ENCODE peak calls at places on chromosomes 7 and 10, in four cellular contexts. N is sigmoid colon, P is tibial nerve, S is choroid plexus epithelial cell. L is an unnamed sample.

GRCh38 chr7:86629-87028 is 105.7 kb upstream of the FAM20C start:
- DNase-seq in N (peak; percentile 56), P (no peak), S (no peak), L (no peak)

GRCh38 chr10:5684971-5685763 is 529 bp downstream of the TASOR2 start:
- DNase-seq in N (peak; percentile 81), P (peak; percentile 67), S (peak; percentile 85), L (peak; percentile 28)

GRCh38 chr7:5296015-5296621 is 13.4 kb downstream of the SLC29A4 start:
- DNase-seq in N (no peak), P (no peak), S (no peak), L (no peak)

GRCh38 chr7:133575726-133576125 is 322.8 kb downstream of the EXOC4 start:
- DNase-seq in N (no peak), P (no peak), S (peak; percentile 37), L (no peak)

GRCh38 chr7:351256-351655 is 61.3 kb downstream of the FOXL3 start:
- DNase-seq in N (no peak), P (no peak), S (no peak), L (no peak)

GRCh38 chr7:108408294-108409004 is 47.8 kb downstream of the NRCAM start:
- DNase-seq in N (no peak), P (no peak), S (no peak), L (no peak)

GRCh38 chr10:19651549-19651948 is 164.7 kb upstream of the PLXDC2 start:
- DNase-seq in N (no peak), P (no peak), S (peak; percentile 95), L (peak; percentile 83)

GRCh38 chr10:93741367-93741766 is 16.4 kb upstream of the LGI1 start:
- DNase-seq in N (no peak), P (no peak), S (no peak), L (no peak)

DNA sequence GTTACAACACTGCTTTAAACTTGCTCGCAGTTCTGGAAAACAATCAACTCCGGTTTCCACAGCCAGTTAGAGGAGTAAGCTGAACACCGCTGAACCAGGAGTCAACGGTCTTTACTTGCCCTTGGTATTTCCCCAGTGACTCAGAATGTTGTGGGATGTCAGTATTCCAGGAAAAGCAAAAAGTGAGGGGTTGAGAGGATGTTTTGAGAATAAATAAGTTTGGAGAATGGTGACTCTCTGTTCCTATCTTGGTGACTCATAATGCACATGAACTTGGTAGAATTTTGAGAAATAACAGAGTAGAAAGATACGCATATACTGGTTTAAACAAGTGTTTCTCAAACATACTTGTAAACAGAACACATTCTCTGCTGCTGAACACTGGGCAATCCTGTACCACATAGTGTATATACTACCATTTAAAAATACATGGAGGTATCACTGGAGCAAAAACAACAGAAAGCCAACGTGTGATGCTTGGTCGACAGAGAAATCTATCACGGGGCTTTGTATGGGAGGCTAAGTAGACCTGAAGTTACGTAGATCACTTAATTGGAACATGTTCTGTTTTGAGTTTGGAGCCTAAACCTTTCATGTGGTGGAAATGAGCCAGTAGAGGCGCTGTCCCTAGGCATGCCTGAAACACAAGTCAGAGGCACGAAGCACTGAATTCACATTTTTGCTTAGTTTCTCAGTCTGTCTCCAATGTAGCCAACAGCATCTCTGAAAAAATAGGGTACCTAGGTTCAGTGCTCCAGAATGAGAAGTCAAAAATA is 534.3 kb downstream of the PARD3 start:
- DNase-seq in N (peak; percentile 86), P (peak; percentile 76), S (peak; percentile 98), L (peak; percentile 96)
- H3K4me3 ChIP-seq in N (no peak overlapping the region), P (no peak overlapping the region), S (no peak overlapping the region), L (no peak overlapping the region)

GRCh38 chr10:75400769-75401568 is 595 bp downstream of the ZNF503 start:
- DNase-seq in N (peak; percentile 83), P (peak; percentile 41), S (no peak), L (peak; percentile 35)

GRCh38 chr10:75398238-75398629 is 3.3 kb downstream of the ZNF503 start:
- DNase-seq in N (no peak), P (no peak), S (no peak), L (no peak)

GRCh38 chr10:75400163-75400768 is 1.3 kb downstream of the ZNF503 start:
- DNase-seq in N (peak; percentile 85), P (no peak), S (peak; percentile 36), L (no peak)

GRCh38 chr10:75398630-75399460 is 2.7 kb downstream of the ZNF503 start:
- DNase-seq in N (peak; percentile 81), P (no peak), S (no peak), L (no peak)

GRCh38 chr10:75399461-75400162 is 2.0 kb downstream of the ZNF503 start:
- DNase-seq in N (peak; percentile 95), P (peak; percentile 79), S (peak; percentile 81), L (peak; percentile 32)
- H3K4me3 ChIP-seq in N (peak overlapping the region; percentile 97), P (peak overlapping the region; percentile 91), S (peak overlapping the region; percentile 79), L (peak overlapping the region; percentile 98)

DNA sequence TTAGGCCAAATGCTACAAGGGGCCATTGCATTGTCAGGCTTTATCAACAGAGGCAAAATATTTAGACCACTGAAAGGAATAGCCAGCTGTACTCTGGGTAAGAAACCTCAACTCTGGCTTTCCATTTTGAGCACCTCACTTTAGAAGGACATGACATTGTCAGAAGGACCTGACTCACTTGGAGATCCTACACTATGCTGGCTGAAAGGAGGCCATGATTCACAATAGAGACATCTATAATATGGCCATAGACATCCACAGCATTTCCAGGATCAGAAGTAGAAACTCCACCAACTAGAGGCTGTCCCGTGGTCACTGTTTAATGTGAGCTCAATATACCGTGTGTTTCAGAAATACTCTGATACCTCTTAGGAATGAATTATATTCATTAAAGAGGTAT is 140.9 kb downstream of the BTAF1 start:
- DNase-seq in N (no peak), P (no peak), S (no peak), L (no peak)
- H3K4me3 ChIP-seq in N (no peak overlapping the region), P (no peak overlapping the region), S (no peak overlapping the region), L (no peak overlapping the region)

GRCh38 chr7:134784251-134785049 is 5.0 kb downstream of the CALD1 start:
- DNase-seq in N (no peak), P (peak; percentile 18), S (no peak), L (no peak)

GRCh38 chr7:134785842-134786241 is 6.4 kb downstream of the CALD1 start:
- DNase-seq in N (no peak), P (peak; percentile 3), S (no peak), L (no peak)

GRCh38 chr7:134781171-134781570 is 1.7 kb downstream of the CALD1 start:
- DNase-seq in N (no peak), P (peak; percentile 3), S (no peak), L (no peak)

GRCh38 chr7:134782121-134782623 is 2.7 kb downstream of the CALD1 start:
- DNase-seq in N (no peak), P (no peak), S (no peak), L (no peak)

DNA sequence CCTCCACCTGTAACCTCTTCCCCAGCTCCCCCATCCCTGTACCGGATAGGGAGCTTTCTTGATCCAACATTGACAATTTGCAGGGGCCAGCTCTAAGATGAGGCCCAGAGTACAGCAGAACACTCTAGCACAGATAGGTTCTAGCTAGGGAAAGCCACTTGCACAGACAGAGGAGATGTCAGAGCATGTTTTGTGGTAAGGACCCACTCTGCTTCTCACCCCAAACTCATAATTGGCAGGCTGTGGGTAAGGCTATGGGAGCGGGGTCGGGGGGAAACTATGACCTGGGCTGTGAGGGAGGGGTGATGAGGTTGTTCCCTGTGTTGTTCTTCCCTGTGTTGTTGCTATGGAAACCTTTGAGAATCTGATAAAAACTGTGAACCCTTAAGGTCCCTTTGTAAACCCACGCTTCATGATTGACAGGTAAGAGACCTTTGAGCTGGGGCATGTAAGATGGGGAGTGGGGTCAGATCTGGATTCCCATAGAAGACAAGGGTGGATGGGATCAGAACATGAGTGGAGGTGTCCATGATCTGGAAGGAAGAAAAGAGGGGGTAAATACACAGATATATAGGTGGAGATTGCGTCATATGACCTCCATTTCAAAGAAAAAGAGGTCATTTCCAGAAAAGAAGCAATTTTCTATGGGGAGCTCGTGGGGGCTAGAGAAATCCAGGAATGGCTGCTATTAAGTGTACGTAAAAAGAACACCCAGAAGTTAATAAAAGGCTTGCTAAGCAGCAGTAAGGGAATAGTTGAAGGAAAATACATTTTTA is 4.0 kb downstream of the CALD1 start:
- DNase-seq in N (no peak), P (peak; percentile 3), S (no peak), L (no peak)
- H3K4me3 ChIP-seq in N (peak overlapping the region; percentile 66), P (no peak overlapping the region), S (peak overlapping the region; percentile 20), L (peak overlapping the region; percentile 14)

GRCh38 chr10:14652816-14653215 is 121.9 kb downstream of the FAM107B start:
- DNase-seq in N (no peak), P (no peak), S (no peak), L (no peak)

GRCh38 chr10:14649739-14650138 is 125.0 kb downstream of the FAM107B start:
- DNase-seq in N (no peak), P (no peak), S (no peak), L (no peak)

GRCh38 chr10:14653271-14654161 is 121.2 kb downstream of the FAM107B start:
- DNase-seq in N (no peak), P (peak; percentile 33), S (peak; percentile 95), L (no peak)

GRCh38 chr10:14654821-14655382 is 119.8 kb downstream of the FAM107B start:
- DNase-seq in N (no peak), P (no peak), S (peak; percentile 19), L (no peak)

GRCh38 chr10:14652067-14652466 is 122.6 kb downstream of the FAM107B start:
- DNase-seq in N (no peak), P (no peak), S (peak; percentile 36), L (no peak)
- H3K4me3 ChIP-seq in N (no peak overlapping the region), P (no peak overlapping the region), S (no peak overlapping the region), L (no peak overlapping the region)

GRCh38 chr7:44961844-44962482 is 16.9 kb downstream of the MYO1G start:
- DNase-seq in N (no peak), P (no peak), S (no peak), L (no peak)
- H3K4me3 ChIP-seq in N (peak overlapping the region; percentile 14), P (no peak overlapping the region), S (no peak overlapping the region), L (peak overlapping the region; percentile 48)